ENCODE peak calls at places on chromosomes 7 and 10, in nine cellular contexts. S is CD8-positive, alpha-beta T cell; X is colonic mucosa; P is H9; W is breast epithelium; O is osteoblast; J is A549; F is heart left ventricle; R is esophagus squamous epithelium. T is an unnamed sample.

GRCh38 chr10:79027147-79028055 is 41.4 kb upstream of the ZMIZ1 start:
- DNase-seq in S (peak; percentile 40), X (no peak), P (no peak), W (no peak), O (peak; percentile 53), J (no peak), F (no peak), R (no peak), T (no peak)

GRCh38 chr10:94066411-94066810 is 72.7 kb downstream of the PLCE1 start:
- DNase-seq in S (no peak), X (no peak), P (peak; percentile 38), W (no peak), O (no peak), J (no peak), F (no peak), R (no peak), T (no peak)

GRCh38 chr10:124647421-124648130 is 96.6 kb downstream of the FAM53B start:
- DNase-seq in S (peak; percentile 68), X (peak; percentile 75), P (no peak), W (no peak), O (peak; percentile 94), J (peak; percentile 22), F (peak; percentile 75), R (peak; percentile 50), T (peak; percentile 79)

GRCh38 chr10:29446327-29446726 is 157.5 kb downstream of the LYZL1 start:
- DNase-seq in S (no peak), X (no peak), P (no peak), W (no peak), O (no peak), J (no peak), F (no peak), R (no peak), T (no peak)

GRCh38 chr7:137269240-137269639 is 74.3 kb downstream of the PTN start:
- DNase-seq in S (no peak), X (no peak), P (no peak), W (no peak), O (no peak), J (no peak), F (no peak), R (no peak), T (no peak)

GRCh38 chr7:151085329-151085690 is 965 bp upstream of the AGAP3 start:
- DNase-seq in S (no peak), X (peak; percentile 25), P (no peak), W (no peak), O (peak; percentile 81), J (no peak), F (no peak), R (no peak), T (no peak)

GRCh38 chr10:75472685-75473084 is 41.3 kb downstream of the LRMDA start:
- DNase-seq in S (no peak), X (peak; percentile 40), P (peak; percentile 8), W (no peak), O (no peak), J (no peak), F (no peak), R (no peak), T (peak; percentile 69)

GRCh38 chr10:74081192-74081803 is 69.3 kb downstream of the AP3M1 start:
- DNase-seq in S (peak; percentile 11), X (peak; percentile 36), P (peak; percentile 50), W (no peak), O (peak; percentile 52), J (peak; percentile 83), F (peak; percentile 48), R (no peak), T (no peak)

GRCh38 chr10:15169555-15170407 is 1.3 kb upstream of the NMT2 start:
- DNase-seq in S (peak; percentile 39), X (no peak), P (no peak), W (no peak), O (peak; percentile 58), J (no peak), F (peak; percentile 22), R (no peak), T (peak; percentile 40)

GRCh38 chr10:80075781-80076180 is 2.7 kb upstream of the TMEM254 start:
- DNase-seq in S (no peak), X (no peak), P (no peak), W (no peak), O (peak; percentile 77), J (no peak), F (no peak), R (no peak), T (no peak)

GRCh38 chr7:33673029-33673700 is 232.2 kb upstream of the BMPER start:
- DNase-seq in S (no peak), X (no peak), P (no peak), W (no peak), O (no peak), J (no peak), F (no peak), R (no peak), T (no peak)
- TF ChIP-seq CTCF in S (no peak), X (no peak), P (peak; percentile 76), W (no peak), O (peak; percentile 12), J (no peak), F (no peak), R (no peak), T (no peak)

DNA sequence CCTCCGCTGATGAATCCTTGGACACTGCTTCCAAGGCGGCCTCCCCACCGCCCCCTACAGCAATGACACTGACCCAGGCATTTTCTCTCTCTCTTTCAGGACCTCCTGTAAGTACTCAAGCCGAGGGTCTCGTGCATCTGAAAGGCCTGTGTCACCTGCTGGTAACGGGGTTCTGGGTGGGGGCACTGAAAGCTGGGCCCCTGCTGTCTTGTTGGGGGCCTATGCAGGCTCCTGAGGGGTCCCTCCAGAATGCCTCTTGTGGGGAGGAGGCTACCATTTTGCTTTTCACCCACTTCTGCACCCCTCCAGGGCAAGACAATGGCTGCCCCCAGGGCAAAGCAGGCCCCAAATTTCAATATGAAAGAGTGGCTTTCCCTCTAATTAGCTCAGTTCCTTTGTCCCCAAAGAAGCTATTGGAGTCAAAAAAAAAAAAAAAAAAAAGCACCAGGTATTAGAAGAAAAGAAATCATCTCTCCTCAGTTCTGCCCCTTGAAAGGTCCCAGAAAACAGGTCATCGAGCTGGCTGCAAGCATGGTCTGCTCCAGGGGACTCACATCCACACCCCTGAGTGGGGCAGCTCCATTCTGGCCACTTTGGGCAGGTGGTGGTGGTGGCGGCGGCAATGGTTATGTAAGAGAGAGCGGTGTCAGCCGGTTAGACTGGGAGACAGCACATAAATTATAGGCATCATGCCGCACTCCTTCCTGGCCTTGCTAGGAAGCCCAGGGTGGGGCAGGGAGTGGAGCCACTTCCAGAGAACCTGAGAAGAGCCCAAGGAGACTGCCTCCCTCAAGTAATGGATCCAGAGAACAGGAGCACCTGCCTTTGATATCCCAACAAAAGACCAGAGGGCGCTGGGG is 66.2 kb downstream of the COL13A1 start:
- DNase-seq in S (no peak), X (peak; percentile 77), P (peak; percentile 76), W (no peak), O (peak; percentile 42), J (no peak), F (no peak), R (no peak), T (peak; percentile 68)
- H3K4me1 ChIP-seq in S (no peaks in the 10 kb centered on the region), X (peaks cover 11% of the 10 kb centered on the region), P (peaks cover 36% of the 10 kb centered on the region), W (no peaks in the 10 kb centered on the region), O (peaks cover 47% of the 10 kb centered on the region), J (peaks cover 34% of the 10 kb centered on the region), F (peaks cover 4% of the 10 kb centered on the region), R (peaks cover 52% of the 10 kb centered on the region), T (peaks cover 27% of the 10 kb centered on the region)

GRCh38 chr7:99499356-99499712 is 747 bp downstream of the ZNF394 start:
- DNase-seq in S (no peak), X (no peak), P (no peak), W (no peak), O (peak; percentile 74), J (peak; percentile 30), F (no peak), R (no peak), T (no peak)

GRCh38 chr7:99498546-99498944 is 1.5 kb downstream of the ZNF394 start:
- DNase-seq in S (no peak), X (no peak), P (no peak), W (no peak), O (peak; percentile 49), J (no peak), F (no peak), R (no peak), T (peak; percentile 54)

GRCh38 chr7:99500637-99501009 is 542 bp upstream of the ZNF394 start:
- DNase-seq in S (no peak), X (no peak), P (no peak), W (no peak), O (peak; percentile 29), J (no peak), F (no peak), R (no peak), T (no peak)

GRCh38 chr7:99497771-99498545 is 2.1 kb downstream of the ZNF394 start:
- DNase-seq in S (no peak), X (no peak), P (no peak), W (no peak), O (no peak), J (no peak), F (no peak), R (no peak), T (no peak)

GRCh38 chr7:99499713-99500636 is at the start of gene ZNF394:
- DNase-seq in S (peak; percentile 87), X (peak; percentile 96), P (peak; percentile 94), W (peak; percentile 86), O (peak; percentile 98), J (peak; percentile 95), F (peak; percentile 93), R (peak; percentile 70), T (peak; percentile 95)
- TF ChIP-seq CTCF in S (no peak), X (no peak), P (no peak), W (no peak), O (no peak), J (no peak), F (no peak), R (peak; percentile 8), T (no peak)

DNA sequence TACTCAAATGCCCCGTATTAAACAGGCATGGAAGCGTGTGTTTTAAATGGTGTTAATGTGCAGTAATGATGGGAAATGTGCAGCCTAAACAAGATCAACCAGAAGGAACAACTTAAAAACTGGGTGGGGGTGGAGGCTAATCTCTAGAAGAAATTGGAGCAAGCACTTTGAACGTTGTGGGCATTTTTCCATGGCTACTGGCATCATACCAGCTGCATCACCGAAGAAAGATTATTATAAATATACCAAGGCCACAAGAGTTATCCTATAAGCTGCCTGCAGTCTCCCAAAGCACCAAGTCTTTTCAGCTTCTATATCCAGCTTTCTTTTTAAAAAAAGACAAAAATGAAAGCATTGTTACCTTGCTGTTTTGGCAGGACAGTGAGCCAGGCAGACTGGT is 79.9 kb downstream of the FGFR2 start:
- DNase-seq in S (no peak), X (no peak), P (no peak), W (no peak), O (no peak), J (no peak), F (no peak), R (no peak), T (no peak)
- H3K4me1 ChIP-seq in S (no peaks in the 10 kb centered on the region), X (peaks cover 5% of the 10 kb centered on the region), P (peaks cover 3% of the 10 kb centered on the region), W (no peaks in the 10 kb centered on the region), O (no peaks in the 10 kb centered on the region), J (no peaks in the 10 kb centered on the region), F (no peaks in the 10 kb centered on the region), R (no peaks in the 10 kb centered on the region), T (peaks cover 1% of the 10 kb centered on the region)

GRCh38 chr10:2137549-2138174 is 400.3 kb upstream of the ADARB2 start:
- DNase-seq in S (no peak), X (no peak), P (peak; percentile 64), W (no peak), O (no peak), J (peak; percentile 8), F (no peak), R (no peak), T (no peak)
- TF ChIP-seq CTCF in S (no peak), X (no peak), P (peak; percentile 80), W (no peak), O (no peak), J (no peak), F (no peak), R (peak; percentile 33), T (no peak)

T was measured in mucosa of descending colon.